ENCODE peak calls at places on chromosomes 1 and 21, in five cellular contexts. E is transverse colon; P is NT2/D1; D is naive thymus-derived CD4-positive, alpha-beta T cell; J is hepatocyte. M is an unnamed sample.
A peak's percentile ranks its signal among the peaks of the same experiment; 100 is the strongest.

GRCh38 chr1:54230507-54231339 is 30.8 kb downstream of the MRPL37 start:
- DNase-seq in E (no peak), P (no peak), D (no peak), J (no peak), M (no peak)

GRCh38 chr1:172745014-172745413 is 86.1 kb downstream of the FASLG start:
- DNase-seq in E (peak; percentile 26), P (peak; percentile 57), D (peak; percentile 72), J (peak; percentile 79), M (peak; percentile 53)

GRCh38 chr1:70941563-70941962 is 106.1 kb downstream of the PTGER3 start:
- DNase-seq in E (no peak), P (no peak), D (no peak), J (no peak), M (no peak)

GRCh38 chr1:187281085-187281484 is 452.3 kb downstream of the PLA2G4A start:
- DNase-seq in E (no peak), P (no peak), D (no peak), J (no peak), M (no peak)

GRCh38 chr1:86154581-86155060 is 2.0 kb downstream of the COL24A1 start:
- DNase-seq in E (no peak), P (no peak), D (no peak), J (peak; percentile 47), M (no peak)

GRCh38 chr21:38815060-38815405 is 9.3 kb downstream of the ETS2 start:
- DNase-seq in E (no peak), P (no peak), D (no peak), J (no peak), M (no peak)

GRCh38 chr1:81208441-81208840 is 592.3 kb upstream of the ADGRL2 start:
- DNase-seq in E (no peak), P (no peak), D (no peak), J (no peak), M (no peak)

GRCh38 chr1:233613252-233614172 is at the start of gene KCNK1:
- DNase-seq in E (peak; percentile 85), P (peak; percentile 65), D (no peak), J (peak; percentile 86), M (peak; percentile 86)

GRCh38 chr1:233300326-233300725 is 4.8 kb upstream of the PCNX2 start:
- DNase-seq in E (no peak), P (no peak), D (no peak), J (no peak), M (no peak)

GRCh38 chr1:207810606-207811295 is 58.9 kb downstream of the CD46 start:
- DNase-seq in E (no peak), P (no peak), D (no peak), J (no peak), M (no peak)
- H3K4me1 ChIP-seq in E (peaks cover 88% of the 10 kb centered on the region), P (no peaks in the 10 kb centered on the region), D (peaks cover 34% of the 10 kb centered on the region), J (no peaks in the 10 kb centered on the region), M (peaks cover 88% of the 10 kb centered on the region)

DNA sequence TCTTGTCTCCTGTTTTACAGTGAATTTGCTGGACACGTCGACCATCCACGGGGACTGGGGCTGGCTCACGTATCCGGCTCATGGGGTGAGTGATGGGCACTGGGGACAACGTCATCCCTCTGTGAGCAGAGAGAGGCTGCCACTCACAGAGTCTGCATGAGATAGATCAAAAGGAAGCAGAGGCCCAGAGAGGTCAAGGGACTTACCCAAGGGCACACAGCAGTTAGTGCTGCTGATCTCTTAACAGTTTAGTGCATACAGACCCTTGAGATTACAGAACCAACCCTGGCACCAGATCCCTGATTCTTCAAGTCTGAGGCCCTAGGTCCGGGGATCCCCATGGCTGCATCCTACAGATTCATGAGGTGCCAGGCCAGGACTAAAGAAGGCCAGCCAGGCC is 6.0 kb downstream of the EPHA8 start:
- DNase-seq in E (no peak), P (no peak), D (no peak), J (no peak), M (no peak)
- H3K27me3 ChIP-seq in E (peaks cover 64% of the 10 kb centered on the region), P (peaks cover 9% of the 10 kb centered on the region), D (no peaks in the 10 kb centered on the region), J (peaks cover 46% of the 10 kb centered on the region), M (peaks cover 2% of the 10 kb centered on the region)

GRCh38 chr1:248804771-248805681 is 20.7 kb downstream of the SH3BP5L start:
- DNase-seq in E (peak; percentile 51), P (no peak), D (no peak), J (no peak), M (peak; percentile 78)

GRCh38 chr1:248805905-248806304 is 19.8 kb downstream of the SH3BP5L start:
- DNase-seq in E (no peak), P (no peak), D (no peak), J (no peak), M (no peak)

GRCh38 chr1:248802454-248802853 is 23.3 kb downstream of the SH3BP5L start:
- DNase-seq in E (peak; percentile 74), P (no peak), D (no peak), J (no peak), M (peak; percentile 89)

DNA sequence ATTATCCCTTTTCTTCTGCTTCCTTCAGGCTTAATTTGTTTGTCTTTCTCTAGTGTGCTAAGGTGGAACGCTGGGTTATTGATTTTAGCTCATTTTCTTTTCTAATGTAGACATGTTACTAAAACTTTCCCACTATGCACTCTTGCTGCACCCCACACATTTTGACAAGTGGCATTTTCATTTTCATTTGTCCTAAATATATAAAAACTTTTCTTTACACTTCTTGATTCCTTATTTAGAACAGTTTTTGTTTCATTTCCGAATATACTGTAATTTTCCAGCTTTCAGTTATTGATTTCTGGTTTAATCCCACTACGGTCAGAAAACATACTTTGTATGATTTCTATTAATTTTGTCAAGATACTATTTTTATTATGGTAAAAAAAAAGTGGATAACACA is 25.3 kb downstream of the SH3BP5L start:
- DNase-seq in E (no peak), P (no peak), D (no peak), J (no peak), M (no peak)
- H3K9me3 ChIP-seq in E (peaks cover 1% of the 10 kb centered on the region), P (no peaks in the 10 kb centered on the region), D (no peaks in the 10 kb centered on the region), J (no peaks in the 10 kb centered on the region), M (no peaks in the 10 kb centered on the region)

GRCh38 chr21:42440187-42440792 is 36.6 kb downstream of the UBASH3A start:
- DNase-seq in E (peak; percentile 4), P (no peak), D (no peak), J (no peak), M (no peak)
- H3K4me1 ChIP-seq in E (no peaks in the 10 kb centered on the region), P (peaks cover 3% of the 10 kb centered on the region), D (peaks cover 9% of the 10 kb centered on the region), J (no peaks in the 10 kb centered on the region), M (no peaks in the 10 kb centered on the region)

DNA sequence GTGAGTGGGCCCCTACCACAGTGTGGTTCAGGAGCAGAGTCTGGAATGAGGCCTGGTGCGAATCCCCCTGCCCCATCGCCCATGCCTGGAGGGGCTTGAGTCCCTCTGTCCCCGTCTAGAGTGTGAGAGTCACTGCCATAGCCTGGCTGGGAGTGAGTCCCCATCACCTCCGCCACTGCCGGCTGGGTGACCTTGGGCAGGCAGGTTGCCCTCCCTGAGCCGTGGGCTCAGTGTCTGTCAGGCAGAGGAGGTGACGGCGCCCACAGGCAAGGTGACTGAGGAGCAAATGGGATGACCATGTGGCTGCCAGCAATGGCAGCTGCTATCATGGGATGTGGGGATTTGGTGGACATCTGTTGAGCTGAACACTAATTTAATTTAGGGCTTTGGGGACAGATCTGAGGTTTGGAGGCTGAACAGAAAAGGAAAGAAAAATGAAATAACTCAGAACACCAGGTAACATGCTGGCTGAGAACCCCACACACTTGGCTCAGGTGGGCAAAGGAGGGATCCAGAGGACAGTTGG is 38.1 kb upstream of the GPR153 start:
- DNase-seq in E (no peak), P (no peak), D (no peak), J (no peak), M (no peak)
- H3K27me3 ChIP-seq in E (no peaks in the 10 kb centered on the region), P (no peaks in the 10 kb centered on the region), D (no peaks in the 10 kb centered on the region), J (no peaks in the 10 kb centered on the region), M (no peaks in the 10 kb centered on the region)

GRCh38 chr21:27423073-27423472 is 456.2 kb upstream of the ADAMTS5 start:
- DNase-seq in E (peak; percentile 36), P (no peak), D (no peak), J (no peak), M (no peak)

GRCh38 chr21:27425172-27425571 is 458.3 kb upstream of the ADAMTS5 start:
- DNase-seq in E (no peak), P (peak; percentile 25), D (no peak), J (no peak), M (no peak)

GRCh38 chr21:27424601-27425000 is 457.7 kb upstream of the ADAMTS5 start:
- DNase-seq in E (no peak), P (no peak), D (no peak), J (no peak), M (no peak)

GRCh38 chr21:27425574-27425973 is 458.7 kb upstream of the ADAMTS5 start:
- DNase-seq in E (no peak), P (no peak), D (no peak), J (no peak), M (no peak)

GRCh38 chr21:27423906-27424595 is 457.2 kb upstream of the ADAMTS5 start:
- DNase-seq in E (no peak), P (peak; percentile 93), D (no peak), J (peak; percentile 14), M (no peak)
- H3K9me3 ChIP-seq in E (no peaks in the 10 kb centered on the region), P (peaks cover 6% of the 10 kb centered on the region), D (no peaks in the 10 kb centered on the region), J (no peaks in the 10 kb centered on the region), M (no peaks in the 10 kb centered on the region)

DNA sequence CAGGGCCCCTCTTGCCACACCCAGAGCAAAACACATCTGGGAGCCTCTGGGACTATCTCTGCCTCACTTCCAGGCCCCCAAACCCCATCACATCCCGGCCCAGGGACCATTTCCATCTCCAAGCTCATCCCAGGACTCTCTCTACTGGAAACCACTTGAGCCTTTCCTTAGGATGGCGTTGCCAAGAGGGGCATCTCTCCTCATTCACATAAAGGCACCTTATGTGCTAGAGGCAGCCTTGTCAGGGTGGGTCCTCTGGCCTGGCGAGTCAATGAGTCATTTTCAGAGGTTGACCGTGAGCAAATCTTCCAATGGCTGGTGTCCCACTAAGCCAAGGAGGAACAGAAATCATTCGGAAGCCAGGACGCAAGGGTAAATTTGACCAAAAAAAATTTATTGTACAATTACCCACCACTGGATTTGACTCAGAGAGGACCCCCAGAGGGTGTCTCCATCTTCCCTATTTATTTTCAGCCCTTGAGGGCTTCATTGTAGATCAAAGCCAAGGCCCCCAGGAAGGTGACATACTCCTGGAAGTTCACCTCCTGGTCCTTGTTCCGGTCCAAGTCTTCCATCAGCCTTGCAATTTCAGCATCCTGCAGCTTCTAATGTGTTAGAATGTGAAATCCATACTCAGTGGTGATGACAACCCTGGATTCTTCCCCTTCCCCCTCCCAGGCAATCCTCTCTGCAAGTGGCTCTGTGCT is 1.4 kb downstream of the S100A6 start:
- DNase-seq in E (no peak), P (no peak), D (no peak), J (no peak), M (peak; percentile 38)
- H3K4me1 ChIP-seq in E (peaks cover 55% of the 10 kb centered on the region), P (peaks cover 13% of the 10 kb centered on the region), D (peaks cover 54% of the 10 kb centered on the region), J (peaks cover 43% of the 10 kb centered on the region), M (peaks cover 6% of the 10 kb centered on the region)

GRCh38 chr1:22555386-22555656 is 8.0 kb upstream of the EPHA8 start:
- DNase-seq in E (no peak), P (no peak), D (no peak), J (no peak), M (no peak)
- H3K27me3 ChIP-seq in E (peaks cover 25% of the 10 kb centered on the region), P (no peaks in the 10 kb centered on the region), D (no peaks in the 10 kb centered on the region), J (peaks cover 36% of the 10 kb centered on the region), M (no peaks in the 10 kb centered on the region)

M was measured in Peyer's patch.